ENCODE peak calls at places on chromosomes 1 and 21, in four cellular contexts. U, C, F and O are unnamed samples.

GRCh38 chr1:231337043-231337471 is 595 bp downstream of the EXOC8 start:
- DNase-seq in U (no peak), C (peak), F (no peak), O (peak)

GRCh38 chr1:205444931-205445652 is 10.8 kb downstream of the BLACAT1 start:
- DNase-seq in U (peak), C (no peak), F (peak), O (no peak)

GRCh38 chr21:34839070-34839820 is 170.5 kb downstream of the CLIC6 start:
- DNase-seq in U (no peak), C (no peak), F (no peak), O (no peak)

GRCh38 chr1:197024460-197024859 is 42.6 kb downstream of the F13B start:
- DNase-seq in U (no peak), C (no peak), F (no peak), O (no peak)

GRCh38 chr1:51760872-51761271 is 117.7 kb downstream of the NRDC start:
- DNase-seq in U (no peak), C (no peak), F (no peak), O (no peak)

GRCh38 chr1:179821524-179821923 is 56.1 kb downstream of the TOR1AIP2 start:
- DNase-seq in U (no peak), C (no peak), F (no peak), O (no peak)

GRCh38 chr1:235297579-235297978 is 30.4 kb downstream of the ARID4B start:
- DNase-seq in U (no peak), C (no peak), F (no peak), O (no peak)

GRCh38 chr1:207654320-207654719 is 9.4 kb downstream of the CR1L start:
- DNase-seq in U (no peak), C (no peak), F (no peak), O (no peak)

GRCh38 chr1:214471458-214471857 is 79.9 kb downstream of the PTPN14 start:
- DNase-seq in U (no peak), C (no peak), F (no peak), O (no peak)

GRCh38 chr1:89673251-89673650 is 40.3 kb downstream of the LRRC8C start:
- DNase-seq in U (no peak), C (no peak), F (no peak), O (no peak)

GRCh38 chr1:156712626-156713025 is 7.2 kb upstream of the CRABP2 start:
- DNase-seq in U (no peak), C (no peak), F (no peak), O (no peak)

GRCh38 chr1:89590341-89591080 is 42.4 kb upstream of the LRRC8C start:
- DNase-seq in U (no peak), C (no peak), F (no peak), O (no peak)

GRCh38 chr21:15801352-15801863 is 71.6 kb downstream of the USP25 start:
- DNase-seq in U (no peak), C (no peak), F (no peak), O (no peak)

GRCh38 chr21:44440241-44441040 is 14.9 kb upstream of the LRRC3 start:
- DNase-seq in U (no peak), C (no peak), F (no peak), O (no peak)

GRCh38 chr1:41876533-41877445 is 41.9 kb downstream of the HIVEP3 start:
- DNase-seq in U (no peak), C (no peak), F (no peak), O (no peak)

GRCh38 chr1:235954306-235955283 is 87.9 kb upstream of the LYST start:
- DNase-seq in U (no peak), C (no peak), F (no peak), O (no peak)

GRCh38 chr1:110424699-110425098 is 17.2 kb upstream of the LAMTOR5 start:
- DNase-seq in U (no peak), C (no peak), F (no peak), O (no peak)

GRCh38 chr1:225655509-225656258 is 2.8 kb upstream of the ENAH start:
- DNase-seq in U (no peak), C (no peak), F (peak), O (no peak)

GRCh38 chr1:26530898-26531598 is 1.5 kb downstream of the RPS6KA1 start:
- DNase-seq in U (peak), C (peak), F (peak), O (peak)

GRCh38 chr1:66282343-66282852 is 251.6 kb upstream of the SGIP1 start:
- DNase-seq in U (no peak), C (no peak), F (no peak), O (no peak)

GRCh38 chr1:87684194-87684593 is 355.5 kb downstream of the LMO4 start:
- DNase-seq in U (peak), C (no peak), F (peak), O (no peak)

GRCh38 chr1:180269848-180270766 is 40.0 kb downstream of the LHX4 start:
- DNase-seq in U (peak), C (no peak), F (peak), O (no peak)

GRCh38 chr1:6385673-6386191 is 7.8 kb downstream of the ACOT7 start:
- DNase-seq in U (peak), C (peak), F (peak), O (peak)

GRCh38 chr21:44513389-44514217 is 26.4 kb downstream of the KRTAP10-1 start:
- DNase-seq in U (no peak), C (no peak), F (no peak), O (no peak)

GRCh38 chr21:44887126-44887806 is 13.8 kb upstream of the PTTG1IP start:
- DNase-seq in U (no peak), C (no peak), F (no peak), O (no peak)

GRCh38 chr1:108862698-108863477 is 6.0 kb upstream of the AKNAD1 start:
- DNase-seq in U (no peak), C (no peak), F (peak), O (no peak)

GRCh38 chr21:26070121-26070520 is 100.4 kb downstream of the APP start:
- DNase-seq in U (no peak), C (no peak), F (no peak), O (no peak)

GRCh38 chr21:26068776-26069175 is 101.8 kb downstream of the APP start:
- DNase-seq in U (no peak), C (no peak), F (no peak), O (no peak)

GRCh38 chr21:26064506-26064905 is 106.1 kb downstream of the APP start:
- DNase-seq in U (no peak), C (no peak), F (no peak), O (no peak)

GRCh38 chr21:26070822-26071425 is 99.6 kb downstream of the APP start:
- DNase-seq in U (no peak), C (no peak), F (no peak), O (peak)

DNA sequence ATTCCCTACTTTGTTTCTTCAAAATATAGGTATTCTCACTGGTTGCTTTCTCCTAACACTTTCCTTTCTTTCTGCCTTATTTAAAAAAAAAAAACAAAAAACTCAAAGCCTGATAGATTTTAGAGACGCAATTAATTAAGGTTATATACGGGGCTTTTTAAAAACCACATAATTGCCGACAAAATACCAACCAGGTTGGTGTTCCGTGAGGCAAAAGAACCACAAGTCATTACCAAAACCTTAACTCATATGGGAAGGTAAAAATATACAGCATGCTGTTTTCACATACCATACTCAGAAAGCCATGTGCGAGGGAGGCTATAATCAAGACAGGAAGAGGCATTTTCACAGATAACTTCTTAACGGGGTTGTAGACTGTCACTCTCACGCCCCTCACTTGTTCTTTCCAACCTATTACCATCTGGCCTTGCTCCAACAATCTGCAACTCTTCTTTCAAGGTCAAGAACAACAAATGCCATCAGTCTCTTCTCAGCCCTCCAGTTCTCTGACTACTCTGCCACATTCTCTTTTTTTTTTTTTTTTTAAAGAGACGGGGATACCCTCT is 102.7 kb downstream of the APP start:
- DNase-seq in U (no peak), C (no peak), F (no peak), O (no peak)
- TF ChIP-seq TEAD4 in U (no peak), C (no peak), F (no peak), O (no peak)

GRCh38 chr1:153849487-153850185 is 73.1 kb downstream of the GATAD2B start:
- DNase-seq in U (no peak), C (no peak), F (no peak), O (no peak)
- TF ChIP-seq TEAD4 in U (no peak), C (no peak), F (no peak), O (no peak)

GRCh38 chr21:8992731-8993174 is 1528.6 kb upstream of the TPTE start:
- DNase-seq in U (no peak), C (peak), F (no peak), O (no peak)
- TF ChIP-seq TEAD4 in U (no peak), C (no peak), F (no peak), O (no peak)

GRCh38 chr21:36162631-36163030 is 6.0 kb downstream of the DOP1B start:
- DNase-seq in U (no peak), C (no peak), F (no peak), O (no peak)
- TF ChIP-seq TEAD4 in U (no peak), C (no peak), F (no peak), O (no peak)

GRCh38 chr1:52825868-52826267 is 16.7 kb upstream of the ZYG11A start:
- DNase-seq in U (no peak), C (no peak), F (no peak), O (no peak)
- TF ChIP-seq TEAD4 in U (no peak), C (no peak), F (no peak), O (no peak)

GRCh38 chr1:64046243-64046642 is 157.2 kb upstream of the UBE2U start:
- DNase-seq in U (no peak), C (no peak), F (no peak), O (no peak)

GRCh38 chr1:64043328-64043727 is 160.1 kb upstream of the UBE2U start:
- DNase-seq in U (no peak), C (no peak), F (no peak), O (no peak)

GRCh38 chr1:64042331-64043100 is 160.9 kb upstream of the UBE2U start:
- DNase-seq in U (no peak), C (no peak), F (no peak), O (no peak)

GRCh38 chr1:64041366-64042131 is 161.9 kb upstream of the UBE2U start:
- DNase-seq in U (no peak), C (no peak), F (no peak), O (no peak)

DNA sequence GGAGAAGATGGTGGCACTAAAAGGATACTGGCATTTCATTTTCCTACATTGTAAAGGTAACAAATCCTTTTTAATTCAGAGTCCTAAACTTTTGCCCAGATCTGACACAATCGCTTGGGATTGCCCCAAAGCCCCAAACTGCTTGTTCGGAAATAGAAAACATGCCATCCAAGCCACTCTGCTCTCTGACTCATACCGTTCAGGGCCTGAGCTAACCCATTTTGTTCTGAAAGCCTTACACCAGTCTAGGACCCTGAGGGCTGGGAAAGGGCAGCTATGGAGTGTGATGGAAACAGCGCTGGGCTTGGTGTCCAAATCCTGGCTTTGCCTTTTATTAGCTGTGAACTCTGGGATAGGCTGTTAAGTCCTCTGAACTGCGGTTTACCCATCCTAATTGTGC is 159.4 kb upstream of the UBE2U start:
- DNase-seq in U (no peak), C (no peak), F (no peak), O (no peak)
- TF ChIP-seq TEAD4 in U (no peak), C (no peak), F (no peak), O (peak)

DNA sequence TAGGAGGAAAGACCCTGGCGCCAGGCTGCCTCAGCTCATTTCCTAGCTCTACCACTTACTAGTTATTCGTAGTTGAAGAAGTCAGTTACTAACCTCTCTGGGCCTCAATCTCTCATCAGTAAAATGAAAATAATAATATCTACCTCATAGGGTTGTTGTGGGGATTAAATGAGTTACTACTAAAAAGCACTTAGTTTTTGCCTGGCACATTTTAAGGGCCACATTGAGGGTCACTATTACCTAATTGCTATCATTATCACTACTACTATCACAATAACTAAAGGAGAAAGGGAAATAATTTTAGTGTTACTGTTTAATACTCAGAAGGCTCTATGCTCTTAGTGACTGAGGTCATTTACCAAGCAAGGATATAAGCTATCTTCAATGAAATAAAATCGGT is 25.0 kb downstream of the TRIT1 start:
- DNase-seq in U (no peak), C (no peak), F (no peak), O (no peak)
- TF ChIP-seq TEAD4 in U (no peak), C (no peak), F (no peak), O (no peak)

DNA sequence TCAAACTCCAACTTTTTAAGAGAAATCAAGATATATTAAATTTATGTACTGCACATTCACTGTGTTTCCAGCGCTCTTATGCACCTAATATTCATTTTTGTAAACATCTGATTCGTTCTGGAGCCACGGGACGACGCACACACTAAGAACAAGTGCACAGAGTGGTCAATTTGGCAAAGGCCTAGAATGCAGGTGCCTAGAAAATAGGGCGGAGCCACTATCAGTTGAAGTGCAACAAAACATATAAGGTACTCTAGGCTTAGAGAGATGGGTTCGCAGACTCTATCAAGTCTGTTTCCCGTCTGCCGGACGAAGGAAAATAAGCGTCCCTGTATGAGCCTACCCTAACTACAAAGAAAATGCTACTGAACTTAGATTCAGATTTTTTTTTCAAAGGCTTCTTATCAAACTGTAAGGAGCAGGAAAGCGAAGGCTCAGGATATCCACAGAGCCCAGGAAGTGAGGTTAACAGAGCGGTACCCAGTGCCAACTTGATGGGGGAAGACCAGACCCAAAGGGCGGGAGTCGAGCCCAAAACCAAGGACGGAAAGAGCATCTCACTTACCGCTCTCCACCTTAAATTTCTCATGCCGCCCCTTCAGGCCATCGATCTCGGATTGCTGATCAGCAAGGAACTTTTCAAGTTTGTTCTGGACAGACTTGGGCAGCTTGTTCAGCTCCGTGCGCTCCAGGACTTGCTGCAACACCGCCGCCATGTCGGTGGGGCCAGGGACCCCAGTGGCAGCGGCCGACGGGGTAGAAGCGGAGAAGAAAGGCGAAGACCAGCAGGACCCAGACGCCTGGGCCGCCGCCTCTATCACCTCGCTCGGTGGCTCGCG is 521 bp downstream of the TPR start:
- DNase-seq in U (no peak), C (peak), F (no peak), O (peak)
- TF ChIP-seq TEAD4 in U (no peak), C (no peak), F (no peak), O (no peak)